ENCODE peak calls at places on chromosome 22, in four cellular contexts. U is A549, T is HepG2, F is K562. R is an unnamed sample.

GRCh38 chr22:31122532-31123291 is at the start of gene INPP5J:
- DNase-seq in U (peak), T (peak), F (no peak), R (no peak)

GRCh38 chr22:24011735-24012068 is 598 bp downstream of the CABIN1 start:
- DNase-seq in U (no peak), T (no peak), F (no peak), R (no peak)

GRCh38 chr22:28064941-28065340 is 145.9 kb upstream of the PITPNB start:
- DNase-seq in U (no peak), T (no peak), F (no peak), R (no peak)

GRCh38 chr22:18091916-18092526 is 14.2 kb downstream of the PEX26 start:
- DNase-seq in U (peak), T (peak), F (no peak), R (peak)

GRCh38 chr22:26797910-26798309 is 140.5 kb downstream of the MIAT start:
- DNase-seq in U (peak), T (no peak), F (peak), R (no peak)

GRCh38 chr22:30860176-30861105 is 108.1 kb downstream of the MORC2 start:
- DNase-seq in U (no peak), T (no peak), F (no peak), R (no peak)

GRCh38 chr22:29026579-29026978 is 35.1 kb downstream of the C22orf31 start:
- DNase-seq in U (no peak), T (no peak), F (no peak), R (no peak)

GRCh38 chr22:21734540-21735197 is 925 bp downstream of the YPEL1 start:
- DNase-seq in U (no peak), T (no peak), F (no peak), R (peak)

GRCh38 chr22:19488884-19489843 is 9.4 kb downstream of the CDC45 start:
- DNase-seq in U (no peak), T (no peak), F (peak), R (peak)

DNA sequence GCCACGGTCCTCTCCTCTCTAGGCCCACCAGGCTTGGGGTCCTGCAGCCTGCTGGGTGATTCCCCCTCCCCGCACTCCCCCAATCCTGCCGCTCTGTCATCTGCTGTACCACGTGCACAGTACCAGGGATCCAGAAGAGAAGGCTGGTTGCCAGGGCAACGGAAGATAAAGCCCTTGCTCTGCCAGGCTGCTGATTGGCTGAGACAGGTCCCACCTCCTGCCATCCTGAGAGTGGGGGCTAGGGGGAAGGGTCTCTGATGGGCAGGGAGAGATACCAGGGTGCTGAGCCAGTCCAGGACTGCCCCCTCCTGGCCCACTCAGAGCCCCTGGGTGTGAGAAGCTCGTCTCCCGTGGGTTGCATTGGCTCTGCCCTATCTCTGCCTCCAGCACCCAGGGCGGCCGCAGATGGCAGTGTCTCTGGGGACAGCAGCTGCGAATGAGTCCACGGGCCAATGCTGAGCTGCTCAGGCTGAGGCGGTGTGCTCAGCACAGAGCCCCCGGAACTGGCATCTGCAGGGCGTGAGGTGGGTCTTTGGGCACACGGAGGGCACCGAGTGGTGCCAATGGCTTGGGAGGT is at the start of gene SMIM45:
- DNase-seq in U (no peak), T (no peak), F (no peak), R (no peak)
- TF ChIP-seq MYC in U (no peak), T (no peak), F (no peak), R (no peak)

DNA sequence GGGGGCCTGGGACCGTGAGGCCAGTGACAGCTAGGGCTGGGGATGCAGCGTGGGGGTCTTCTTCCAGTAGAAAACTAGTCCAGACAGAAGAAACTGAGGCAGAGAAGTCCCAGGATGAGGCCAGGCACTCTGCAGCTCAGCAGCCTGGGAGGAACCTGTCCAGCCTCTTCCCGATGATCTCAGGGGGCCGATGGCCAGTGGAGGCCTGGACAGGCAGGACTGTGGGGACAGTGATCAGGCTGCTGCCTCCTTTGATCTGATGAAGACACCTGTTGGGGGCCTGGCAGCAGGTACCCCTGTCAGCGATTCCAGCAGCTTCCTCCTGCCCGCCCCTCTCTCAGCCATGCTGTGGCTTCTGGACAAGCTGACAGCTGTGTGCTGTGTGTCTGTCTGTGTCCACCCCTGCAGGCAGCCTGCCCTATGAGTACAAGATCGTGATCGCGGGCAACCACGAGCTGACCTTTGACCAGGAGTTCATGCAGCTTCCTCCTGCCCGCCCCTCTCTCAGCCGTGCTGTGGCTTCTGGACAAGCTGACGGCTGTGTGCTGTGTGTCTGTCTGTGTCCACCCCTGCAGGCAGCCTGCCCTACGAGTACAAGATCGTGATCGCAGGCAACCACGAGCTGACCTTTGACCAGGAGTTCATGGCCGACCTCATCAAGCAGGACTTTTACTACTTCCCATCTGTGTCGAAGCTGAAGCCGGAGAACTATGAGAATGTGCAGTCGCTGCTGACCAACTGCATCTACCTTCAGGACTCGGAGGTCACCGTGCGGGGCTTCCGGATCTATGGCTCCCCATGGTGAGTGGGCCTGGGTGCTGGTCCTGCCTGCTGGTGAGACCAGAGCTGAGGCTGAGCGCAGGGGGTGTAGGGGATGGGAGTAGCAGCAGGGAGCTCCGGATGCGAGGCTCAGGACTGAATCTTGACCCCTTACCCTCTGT is 62.6 kb downstream of the MPPED1 start:
- DNase-seq in U (no peak), T (peak), F (no peak), R (no peak)
- TF ChIP-seq JUN in U (no peak), T (no peak), F (no peak), R (no peak)

GRCh38 chr22:33202455-33202854 is 144.3 kb upstream of the SYN3 start:
- DNase-seq in U (no peak), T (no peak), F (no peak), R (no peak)
- TF ChIP-seq MYC in U (no peak), T (no peak), F (no peak), R (no peak)

DNA sequence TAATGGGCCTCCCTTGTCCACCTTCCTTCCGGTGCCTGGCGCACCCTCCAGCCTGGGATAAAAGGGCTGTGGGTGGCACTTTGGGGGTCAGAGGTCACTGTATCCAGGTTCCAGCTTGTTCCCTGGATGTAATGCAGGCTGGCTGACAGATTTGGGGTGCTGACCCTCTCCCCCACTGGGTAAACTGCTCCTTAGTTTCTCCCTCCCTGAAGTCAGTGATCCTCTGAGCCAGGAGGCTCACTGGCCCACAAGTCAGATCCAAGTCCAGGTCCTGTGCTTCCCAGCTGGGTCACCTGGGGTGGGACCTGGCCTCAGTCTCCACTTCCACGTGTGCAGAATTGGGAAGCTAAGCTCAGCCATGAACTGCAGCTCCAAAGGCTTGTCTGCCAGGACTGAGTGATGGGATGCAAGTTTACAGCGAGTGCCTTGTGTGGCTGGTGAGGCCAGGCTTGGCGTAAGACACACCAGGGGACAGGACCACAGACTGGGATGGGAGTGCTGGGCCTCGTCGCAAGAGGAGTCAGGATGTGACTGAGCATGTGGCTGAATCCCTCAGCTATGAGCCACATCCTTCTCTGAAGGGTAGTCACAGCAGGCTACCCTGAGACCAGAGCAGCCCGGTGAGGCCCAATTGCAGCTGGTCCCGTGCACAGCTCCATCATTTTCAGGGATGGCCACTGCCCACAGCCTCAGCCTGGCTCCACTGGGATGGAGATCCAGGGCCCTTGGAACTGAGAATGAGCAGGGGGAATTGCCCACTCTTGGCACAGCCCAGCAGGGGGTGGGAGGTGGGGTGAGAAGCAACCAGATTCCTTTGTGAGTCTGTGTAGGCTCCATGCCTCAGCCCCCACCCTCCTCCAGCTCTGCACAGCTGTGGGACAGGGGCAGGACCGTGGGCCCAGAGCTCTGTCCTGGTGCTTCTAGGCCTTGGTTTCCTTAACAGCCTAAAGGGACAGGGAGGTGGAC is 7.2 kb downstream of the SHISA8 start:
- DNase-seq in U (no peak), T (no peak), F (no peak), R (no peak)
- TF ChIP-seq JUN in U (no peak), T (no peak), F (no peak), R (no peak)

GRCh38 chr22:41888638-41889200 is 26.2 kb downstream of the SHISA8 start:
- DNase-seq in U (no peak), T (no peak), F (no peak), R (no peak)
- TF ChIP-seq MYC in U (no peak), T (no peak), F (no peak), R (no peak)

DNA sequence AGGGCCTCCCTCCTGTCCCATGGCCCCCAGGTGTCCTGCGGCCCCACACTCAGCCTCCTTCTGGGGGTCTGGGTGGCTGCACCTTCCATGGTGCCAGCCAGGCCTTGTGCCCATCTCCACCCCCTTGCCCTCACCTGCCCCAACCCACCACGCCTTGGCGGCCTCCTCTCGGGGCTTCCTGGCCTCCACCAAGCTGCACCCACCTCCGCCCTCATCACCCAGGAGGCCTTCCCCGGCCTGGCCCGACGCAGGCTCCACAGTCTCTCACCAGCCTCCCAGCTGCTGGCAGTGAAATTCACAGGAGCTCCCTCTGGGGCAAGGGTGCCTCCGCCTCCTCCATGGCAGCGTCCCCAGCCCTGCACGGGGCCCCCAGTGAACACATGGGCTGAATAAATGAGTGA is 35.9 kb upstream of the WNT7B start:
- DNase-seq in U (no peak), T (no peak), F (no peak), R (no peak)
- TF ChIP-seq JUN in U (no peak), T (no peak), F (no peak), R (no peak)

DNA sequence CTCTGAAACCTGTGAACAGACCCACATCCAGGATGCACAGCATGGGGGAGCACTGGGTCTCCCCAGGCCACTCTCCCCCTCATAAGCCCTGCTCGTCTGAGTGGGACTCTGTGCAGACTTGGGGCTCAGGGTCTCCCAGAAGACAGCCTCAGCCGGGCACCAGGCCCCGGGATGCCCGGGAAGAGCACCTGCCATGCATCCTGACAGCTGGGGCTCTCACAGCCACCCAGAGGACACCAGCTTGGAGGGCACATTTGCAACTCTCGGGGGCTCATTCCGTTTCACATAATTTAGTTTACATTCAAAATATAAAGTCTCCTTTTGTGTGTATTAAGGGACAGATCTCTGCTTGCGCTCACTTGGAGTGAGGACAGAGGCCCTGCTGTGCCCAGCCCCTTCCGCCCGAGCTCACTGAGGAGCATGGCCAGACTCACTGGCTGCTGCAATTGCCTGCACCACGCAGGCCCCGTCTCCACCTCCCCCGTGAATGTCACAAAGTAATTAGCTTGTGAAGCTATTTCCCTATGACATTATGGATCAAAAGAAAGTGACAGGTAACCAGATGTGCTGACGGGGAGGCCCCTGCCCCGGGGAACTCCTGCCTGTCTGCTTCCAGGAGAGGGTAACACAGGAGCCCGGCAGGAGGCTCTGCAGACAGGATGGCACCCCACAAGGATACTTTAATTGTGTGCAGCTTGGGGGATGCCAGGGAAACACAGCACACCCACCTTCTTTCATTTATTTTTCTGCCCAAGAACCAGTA is 275.6 kb downstream of the BRD1 start:
- DNase-seq in U (no peak), T (no peak), F (no peak), R (no peak)
- TF ChIP-seq MYC in U (no peak), T (no peak), F (no peak), R (no peak)